ENCODE peak calls at places on chromosomes 16 and 17, in four cellular contexts. Q is fibroblast of villous mesenchyme, M is globus pallidus, F is stomach. H is an unnamed sample.

GRCh38 chr17:76560036-76560876 is 20.4 kb downstream of the PRCD start:
- DNase-seq in Q (no peak), M (no peak), F (no peak), H (no peak)

GRCh38 chr17:64448665-64449512 is at the start of gene MILR1:
- DNase-seq in Q (peak), M (peak), F (no peak), H (no peak)

GRCh38 chr17:50594931-50595330 is 34.4 kb downstream of the CACNA1G start:
- DNase-seq in Q (no peak), M (no peak), F (no peak), H (no peak)

GRCh38 chr17:75487351-75488070 is 27.8 kb downstream of the CASKIN2 start:
- DNase-seq in Q (no peak), M (peak), F (no peak), H (peak)

GRCh38 chr17:75813081-75814020 is 28.7 kb downstream of the UNK start:
- DNase-seq in Q (no peak), M (no peak), F (no peak), H (no peak)

GRCh38 chr17:57634713-57635465 is 110.2 kb downstream of the CCDC182 start:
- DNase-seq in Q (no peak), M (no peak), F (no peak), H (no peak)

GRCh38 chr16:23318639-23319038 is 16.5 kb downstream of the SCNN1B start:
- DNase-seq in Q (no peak), M (no peak), F (peak), H (no peak)

GRCh38 chr16:80654094-80654862 is 113.5 kb downstream of the DYNLRB2 start:
- DNase-seq in Q (no peak), M (no peak), F (peak), H (no peak)

GRCh38 chr16:49542391-49542891 is 168.8 kb downstream of the C16orf78 start:
- DNase-seq in Q (no peak), M (no peak), F (no peak), H (no peak)